ENCODE peak calls at places on chromosomes 5 and 9, in six cellular contexts. O, I, N, G, W and F are unnamed samples.

GRCh38 chr5:80894083-80894482 is 66.1 kb upstream of the RASGRF2 start:
- DNase-seq in O (no peak), I (no peak), N (no peak), G (no peak), W (no peak), F (no peak)

GRCh38 chr5:151085517-151086031 is 4.7 kb upstream of the TNIP1 start:
- DNase-seq in O (peak; percentile 68), I (peak; percentile 66), N (no peak), G (no peak), W (no peak), F (no peak)

GRCh38 chr9:122091682-122092592 is 1.2 kb downstream of the TTLL11 start:
- DNase-seq in O (no peak), I (no peak), N (peak; percentile 25), G (no peak), W (no peak), F (no peak)

GRCh38 chr5:32880781-32881180 is 169.7 kb downstream of the NPR3 start:
- DNase-seq in O (no peak), I (no peak), N (no peak), G (no peak), W (no peak), F (no peak)

GRCh38 chr9:92642041-92642451 is 27.9 kb downstream of the IPPK start:
- DNase-seq in O (peak; percentile 16), I (no peak), N (no peak), G (no peak), W (no peak), F (no peak)

GRCh38 chr9:134960701-134961181 is 43.0 kb upstream of the FCN1 start:
- DNase-seq in O (no peak), I (no peak), N (no peak), G (no peak), W (no peak), F (no peak)

GRCh38 chr5:175336781-175337180 is 107.2 kb downstream of the DRD1 start:
- DNase-seq in O (no peak), I (no peak), N (no peak), G (no peak), W (no peak), F (no peak)

GRCh38 chr9:131310833-131311554 is 21.5 kb downstream of the PLPP7 start:
- DNase-seq in O (peak; percentile 40), I (peak; percentile 62), N (no peak), G (no peak), W (peak; percentile 45), F (no peak)

GRCh38 chr5:133882107-133882695 is 86.2 kb downstream of the C5orf15 start:
- DNase-seq in O (no peak), I (no peak), N (no peak), G (no peak), W (no peak), F (no peak)